ENCODE peak calls at places on chromosomes 6 and 20, in five cellular contexts. I is activated T-helper 1 cell treated with Interleukin-2 at 50 U/mL for 16 hours; T is stimulated activated CD4-positive, alpha-beta T cell treated with anti-CD3 and anti-CD28 coated beads, Interleukin-15, amount 100 ng/mL, for 1 hour; V is D341Med; N is GM12878. A is an unnamed sample.

GRCh38 chr20:50569864-50570836 is 60.0 kb downstream of the PTPN1 start:
- DNase-seq in I (no peak), T (no peak), V (no peak), N (peak), A (no peak)

GRCh38 chr6:70371454-70372105 is 41.7 kb upstream of the FAM135A start:
- DNase-seq in I (no peak), T (no peak), V (peak), N (no peak), A (no peak)

GRCh38 chr6:14888575-14889000 is 357.3 kb upstream of the JARID2 start:
- DNase-seq in I (no peak), T (no peak), V (no peak), N (no peak), A (no peak)

GRCh38 chr6:74991573-74992332 is 214.1 kb downstream of the COL12A1 start:
- DNase-seq in I (no peak), T (no peak), V (no peak), N (no peak), A (no peak)

GRCh38 chr6:1762203-1762602 is 152.5 kb downstream of the FOXC1 start:
- DNase-seq in I (no peak), T (no peak), V (no peak), N (no peak), A (no peak)

GRCh38 chr6:54614499-54615195 is 231.9 kb upstream of the FAM83B start:
- DNase-seq in I (no peak), T (no peak), V (no peak), N (no peak), A (no peak)

GRCh38 chr6:97110149-97110548 is 172.9 kb downstream of the MMS22L start:
- DNase-seq in I (no peak), T (no peak), V (no peak), N (no peak), A (no peak)

GRCh38 chr6:104642871-104643270 is 216.8 kb downstream of the HACE1 start:
- DNase-seq in I (no peak), T (no peak), V (no peak), N (no peak), A (no peak)

GRCh38 chr20:20210327-20210726 is 157.6 kb upstream of the INSM1 start:
- DNase-seq in I (no peak), T (no peak), V (no peak), N (no peak), A (no peak)

GRCh38 chr20:46894971-46895905 is 595 bp downstream of the EYA2 start:
- DNase-seq in I (no peak), T (no peak), V (peak), N (no peak), A (no peak)

GRCh38 chr20:8476023-8476422 is 344.0 kb downstream of the PLCB1 start:
- DNase-seq in I (no peak), T (no peak), V (no peak), N (no peak), A (no peak)

GRCh38 chr6:165876568-165876967 is 213.5 kb upstream of the PDE10A start:
- DNase-seq in I (no peak), T (no peak), V (no peak), N (no peak), A (no peak)

GRCh38 chr6:25959890-25960531 is 2.6 kb upstream of the TRIM38 start:
- DNase-seq in I (no peak), T (no peak), V (no peak), N (no peak), A (no peak)

GRCh38 chr20:15336011-15336410 is 998.6 kb upstream of the FLRT3 start:
- DNase-seq in I (no peak), T (no peak), V (no peak), N (no peak), A (no peak)

GRCh38 chr6:15447546-15448232 is 201.8 kb downstream of the JARID2 start:
- DNase-seq in I (no peak), T (no peak), V (no peak), N (no peak), A (no peak)

GRCh38 chr20:5190444-5190843 is 63.6 kb downstream of the CDS2 start:
- DNase-seq in I (no peak), T (no peak), V (no peak), N (no peak), A (no peak)

GRCh38 chr6:33417127-33417902 is 592 bp downstream of the CUTA start:
- DNase-seq in I (no peak), T (no peak), V (no peak), N (no peak), A (peak)

GRCh38 chr20:25116746-25117457 is 35.0 kb upstream of the VSX1 start:
- DNase-seq in I (no peak), T (no peak), V (no peak), N (no peak), A (no peak)

GRCh38 chr20:46286380-46286779 is 21.9 kb downstream of the CDH22 start:
- DNase-seq in I (no peak), T (no peak), V (no peak), N (no peak), A (no peak)

GRCh38 chr6:135955106-135955505 is 103.6 kb downstream of the PDE7B start:
- DNase-seq in I (no peak), T (no peak), V (no peak), N (no peak), A (no peak)

GRCh38 chr6:25165817-25166216 is 113.4 kb upstream of the CARMIL1 start:
- DNase-seq in I (no peak), T (no peak), V (no peak), N (no peak), A (no peak)

GRCh38 chr20:23244916-23245552 is 105.6 kb upstream of the NXT1 start:
- DNase-seq in I (no peak), T (no peak), V (no peak), N (no peak), A (no peak)

GRCh38 chr20:63553251-63553932 is 567 bp upstream of the FNDC11 start:
- DNase-seq in I (peak), T (peak), V (peak), N (peak), A (peak)

GRCh38 chr20:23165307-23165750 is 79.2 kb upstream of the CD93 start:
- DNase-seq in I (no peak), T (no peak), V (no peak), N (no peak), A (no peak)

GRCh38 chr6:170374571-170375444 is 68.2 kb downstream of the FAM120B start:
- DNase-seq in I (no peak), T (no peak), V (no peak), N (no peak), A (no peak)

GRCh38 chr6:131602913-131603312 is 25.1 kb downstream of the MED23 start:
- DNase-seq in I (no peak), T (no peak), V (no peak), N (no peak), A (no peak)

GRCh38 chr20:46209930-46210671 is 92.0 kb downstream of the CD40 start:
- DNase-seq in I (no peak), T (no peak), V (no peak), N (no peak), A (no peak)

GRCh38 chr6:45566882-45567281 is 189.1 kb upstream of the SUPT3H start:
- DNase-seq in I (no peak), T (no peak), V (no peak), N (no peak), A (no peak)

GRCh38 chr6:123418101-123418500 is 218.6 kb downstream of the TRDN start:
- DNase-seq in I (no peak), T (no peak), V (no peak), N (no peak), A (no peak)

GRCh38 chr6:7907159-7907558 is 3.4 kb downstream of the TXNDC5 start:
- DNase-seq in I (no peak), T (no peak), V (peak), N (no peak), A (no peak)

GRCh38 chr20:14860410-14860814 is 523.0 kb upstream of the FLRT3 start:
- DNase-seq in I (no peak), T (no peak), V (no peak), N (no peak), A (no peak)

GRCh38 chr6:88869263-88870023 is 94.0 kb downstream of the RNGTT start:
- DNase-seq in I (no peak), T (no peak), V (no peak), N (no peak), A (no peak)

GRCh38 chr6:1190361-1190760 is 121.5 kb upstream of the FOXQ1 start:
- DNase-seq in I (no peak), T (no peak), V (no peak), N (no peak), A (no peak)

GRCh38 chr6:131281471-131282270 is 146.4 kb downstream of the AKAP7 start:
- DNase-seq in I (peak), T (peak), V (no peak), N (no peak), A (peak)

GRCh38 chr20:52824494-52825216 is 147.5 kb upstream of the TSHZ2 start:
- DNase-seq in I (no peak), T (no peak), V (no peak), N (no peak), A (no peak)

GRCh38 chr6:166958926-166959861 is 2.8 kb upstream of the RNASET2 start:
- DNase-seq in I (no peak), T (peak), V (no peak), N (no peak), A (peak)

A was measured in effector memory CD4-positive, alpha-beta T cell.